ENCODE peak calls at places on chromosomes 3 and 15, in four cellular contexts. One of them, this sample, is unnamed.

GRCh38 chr3:101842245-101842934 is 6.9 kb upstream of the NFKBIZ start:
- ATAC-seq in upper lobe of left lung: no peak
- ATAC-seq in CD8-positive, alpha-beta T cell: no peak
- ATAC-seq in natural killer cell: no peak
- ATAC-seq in this sample: no peak

GRCh38 chr15:58924326-58924725 is 9.2 kb downstream of the SLTM start:
- ATAC-seq in upper lobe of left lung: peak
- ATAC-seq in CD8-positive, alpha-beta T cell: no peak
- ATAC-seq in natural killer cell: no peak
- ATAC-seq in this sample: no peak

GRCh38 chr15:74676801-74677200 is 19.0 kb downstream of the EDC3 start:
- ATAC-seq in upper lobe of left lung: no peak
- ATAC-seq in CD8-positive, alpha-beta T cell: no peak
- ATAC-seq in natural killer cell: no peak
- ATAC-seq in this sample: no peak

GRCh38 chr3:168116279-168116678 is 20.6 kb upstream of the GOLIM4 start:
- ATAC-seq in upper lobe of left lung: peak
- ATAC-seq in CD8-positive, alpha-beta T cell: no peak
- ATAC-seq in natural killer cell: no peak
- ATAC-seq in this sample: no peak

GRCh38 chr15:47974724-47975123 is 146.1 kb upstream of the SLC24A5 start:
- ATAC-seq in upper lobe of left lung: no peak
- ATAC-seq in CD8-positive, alpha-beta T cell: no peak
- ATAC-seq in natural killer cell: no peak
- ATAC-seq in this sample: no peak

GRCh38 chr15:22229971-22230815 is 149.9 kb downstream of the OR4M2 start:
- ATAC-seq in upper lobe of left lung: no peak
- ATAC-seq in CD8-positive, alpha-beta T cell: no peak
- ATAC-seq in natural killer cell: no peak
- ATAC-seq in this sample: no peak

GRCh38 chr15:101551696-101552591 is 62.4 kb upstream of the PCSK6 start:
- ATAC-seq in upper lobe of left lung: peak
- ATAC-seq in CD8-positive, alpha-beta T cell: no peak
- ATAC-seq in natural killer cell: no peak
- ATAC-seq in this sample: no peak

GRCh38 chr3:129001101-129001816 is at the start of gene EFCC1:
- ATAC-seq in upper lobe of left lung: peak
- ATAC-seq in CD8-positive, alpha-beta T cell: no peak
- ATAC-seq in natural killer cell: peak
- ATAC-seq in this sample: peak

GRCh38 chr3:111737712-111738097 is 121.4 kb upstream of the PHLDB2 start:
- ATAC-seq in upper lobe of left lung: peak
- ATAC-seq in CD8-positive, alpha-beta T cell: no peak
- ATAC-seq in natural killer cell: peak
- ATAC-seq in this sample: peak

GRCh38 chr15:63517614-63518013 is 13.2 kb downstream of the USP3 start:
- ATAC-seq in upper lobe of left lung: no peak
- ATAC-seq in CD8-positive, alpha-beta T cell: peak
- ATAC-seq in natural killer cell: peak
- ATAC-seq in this sample: peak

GRCh38 chr3:51686512-51687215 is 15.6 kb downstream of the TEX264 start:
- ATAC-seq in upper lobe of left lung: peak
- ATAC-seq in CD8-positive, alpha-beta T cell: peak
- ATAC-seq in natural killer cell: peak
- ATAC-seq in this sample: peak

GRCh38 chr15:69143756-69144436 is 16.5 kb upstream of the GLCE start:
- ATAC-seq in upper lobe of left lung: no peak
- ATAC-seq in CD8-positive, alpha-beta T cell: no peak
- ATAC-seq in natural killer cell: no peak
- ATAC-seq in this sample: no peak

GRCh38 chr3:79973917-79974595 is 206.3 kb upstream of the ROBO1 start:
- ATAC-seq in upper lobe of left lung: no peak
- ATAC-seq in CD8-positive, alpha-beta T cell: no peak
- ATAC-seq in natural killer cell: no peak
- ATAC-seq in this sample: no peak

GRCh38 chr3:101722394-101723173 is 1.8 kb upstream of the CEP97 start:
- ATAC-seq in upper lobe of left lung: no peak
- ATAC-seq in CD8-positive, alpha-beta T cell: no peak
- ATAC-seq in natural killer cell: no peak
- ATAC-seq in this sample: no peak

GRCh38 chr3:79016587-79017380 is 751.0 kb downstream of the ROBO1 start:
- ATAC-seq in upper lobe of left lung: no peak
- ATAC-seq in CD8-positive, alpha-beta T cell: no peak
- ATAC-seq in natural killer cell: no peak
- ATAC-seq in this sample: no peak

GRCh38 chr3:98574157-98574556 is 19.3 kb downstream of the CPOX start:
- ATAC-seq in upper lobe of left lung: no peak
- ATAC-seq in CD8-positive, alpha-beta T cell: no peak
- ATAC-seq in natural killer cell: no peak
- ATAC-seq in this sample: peak

GRCh38 chr15:55800216-55800615 is 57.3 kb upstream of the PRTG start:
- ATAC-seq in upper lobe of left lung: no peak
- ATAC-seq in CD8-positive, alpha-beta T cell: no peak
- ATAC-seq in natural killer cell: no peak
- ATAC-seq in this sample: no peak

GRCh38 chr3:187922704-187923393 is 177.6 kb upstream of the BCL6 start:
- ATAC-seq in upper lobe of left lung: no peak
- ATAC-seq in CD8-positive, alpha-beta T cell: no peak
- ATAC-seq in natural killer cell: no peak
- ATAC-seq in this sample: peak

GRCh38 chr3:155617346-155617745 is 127.5 kb downstream of the PLCH1 start:
- ATAC-seq in upper lobe of left lung: no peak
- ATAC-seq in CD8-positive, alpha-beta T cell: no peak
- ATAC-seq in natural killer cell: no peak
- ATAC-seq in this sample: no peak

GRCh38 chr3:134839990-134840389 is 44.9 kb downstream of the EPHB1 start:
- ATAC-seq in upper lobe of left lung: peak
- ATAC-seq in CD8-positive, alpha-beta T cell: no peak
- ATAC-seq in natural killer cell: no peak
- ATAC-seq in this sample: no peak

GRCh38 chr15:68410466-68411200 is 21.3 kb downstream of the ITGA11 start:
- ATAC-seq in upper lobe of left lung: no peak
- ATAC-seq in CD8-positive, alpha-beta T cell: no peak
- ATAC-seq in natural killer cell: no peak
- ATAC-seq in this sample: no peak

GRCh38 chr3:60641354-60641753 is 609.9 kb downstream of the FHIT start:
- ATAC-seq in upper lobe of left lung: no peak
- ATAC-seq in CD8-positive, alpha-beta T cell: no peak
- ATAC-seq in natural killer cell: no peak
- ATAC-seq in this sample: no peak

GRCh38 chr3:182803006-182803405 is 9.7 kb downstream of the ATP11B start:
- ATAC-seq in upper lobe of left lung: peak
- ATAC-seq in CD8-positive, alpha-beta T cell: no peak
- ATAC-seq in natural killer cell: peak
- ATAC-seq in this sample: peak

GRCh38 chr3:40793739-40794138 is 269.0 kb downstream of the ZNF621 start:
- ATAC-seq in upper lobe of left lung: no peak
- ATAC-seq in CD8-positive, alpha-beta T cell: no peak
- ATAC-seq in natural killer cell: no peak
- ATAC-seq in this sample: no peak

GRCh38 chr3:13546667-13547171 is 2.2 kb upstream of the FBLN2 start:
- ATAC-seq in upper lobe of left lung: peak
- ATAC-seq in CD8-positive, alpha-beta T cell: no peak
- ATAC-seq in natural killer cell: no peak
- ATAC-seq in this sample: no peak

GRCh38 chr3:13063225-13063624 is 10.0 kb downstream of the IQSEC1 start:
- ATAC-seq in upper lobe of left lung: no peak
- ATAC-seq in CD8-positive, alpha-beta T cell: no peak
- ATAC-seq in natural killer cell: no peak
- ATAC-seq in this sample: no peak

GRCh38 chr15:88849376-88850122 is 45.8 kb downstream of the HAPLN3 start:
- ATAC-seq in upper lobe of left lung: no peak
- ATAC-seq in CD8-positive, alpha-beta T cell: no peak
- ATAC-seq in natural killer cell: no peak
- ATAC-seq in this sample: no peak

GRCh38 chr3:4907647-4908046 is 71.6 kb upstream of the BHLHE40 start:
- ATAC-seq in upper lobe of left lung: no peak
- ATAC-seq in CD8-positive, alpha-beta T cell: no peak
- ATAC-seq in natural killer cell: no peak
- ATAC-seq in this sample: no peak

GRCh38 chr3:101814835-101815234 is 34.5 kb upstream of the NFKBIZ start:
- ATAC-seq in upper lobe of left lung: no peak
- ATAC-seq in CD8-positive, alpha-beta T cell: no peak
- ATAC-seq in natural killer cell: peak
- ATAC-seq in this sample: no peak

GRCh38 chr15:54387808-54388207 is 409.6 kb downstream of the UNC13C start:
- ATAC-seq in upper lobe of left lung: no peak
- ATAC-seq in CD8-positive, alpha-beta T cell: no peak
- ATAC-seq in natural killer cell: no peak
- ATAC-seq in this sample: no peak

GRCh38 chr3:150503402-150504099 is 42.7 kb downstream of the SERP1 start:
- ATAC-seq in upper lobe of left lung: peak
- ATAC-seq in CD8-positive, alpha-beta T cell: no peak
- ATAC-seq in natural killer cell: no peak
- ATAC-seq in this sample: no peak

GRCh38 chr3:136929984-136930671 is 27.7 kb upstream of the IL20RB start:
- ATAC-seq in upper lobe of left lung: peak
- ATAC-seq in CD8-positive, alpha-beta T cell: no peak
- ATAC-seq in natural killer cell: no peak
- ATAC-seq in this sample: no peak

GRCh38 chr3:138441256-138441655 is 6.8 kb downstream of the ESYT3 start:
- ATAC-seq in upper lobe of left lung: no peak
- ATAC-seq in CD8-positive, alpha-beta T cell: no peak
- ATAC-seq in natural killer cell: no peak
- ATAC-seq in this sample: no peak

GRCh38 chr3:178948546-178948945 is 123.1 kb downstream of the ZMAT3 start:
- ATAC-seq in upper lobe of left lung: no peak
- ATAC-seq in CD8-positive, alpha-beta T cell: no peak
- ATAC-seq in natural killer cell: no peak
- ATAC-seq in this sample: peak

GRCh38 chr15:40923551-40923950 is 5.6 kb upstream of the DLL4 start:
- ATAC-seq in upper lobe of left lung: no peak
- ATAC-seq in CD8-positive, alpha-beta T cell: no peak
- ATAC-seq in natural killer cell: no peak
- ATAC-seq in this sample: no peak

GRCh38 chr3:134600166-134600670 is 50.6 kb downstream of the KY start:
- ATAC-seq in upper lobe of left lung: no peak
- ATAC-seq in CD8-positive, alpha-beta T cell: no peak
- ATAC-seq in natural killer cell: no peak
- ATAC-seq in this sample: no peak

GRCh38 chr3:143302638-143303171 is 183.1 kb downstream of the CHST2 start:
- ATAC-seq in upper lobe of left lung: no peak
- ATAC-seq in CD8-positive, alpha-beta T cell: no peak
- ATAC-seq in natural killer cell: no peak
- ATAC-seq in this sample: no peak

GRCh38 chr3:139227165-139227564 is 116.7 kb upstream of the MRPS22 start:
- ATAC-seq in upper lobe of left lung: no peak
- ATAC-seq in CD8-positive, alpha-beta T cell: no peak
- ATAC-seq in natural killer cell: no peak
- ATAC-seq in this sample: no peak